ENCODE peak calls at places on chromosome 11, in seven cellular contexts. One of them, this sample, is unnamed.

GRCh38 chr11:63445720-63446119 is 45.2 kb downstream of the PLAAT5 start:
- DNase-seq in upper lobe of right lung: no peak
- DNase-seq in AG04450: no peak
- DNase-seq in fibroblast of lung: peak
- DNase-seq in MCF 10A: peak
- DNase-seq in psoas muscle: no peak
- DNase-seq in progenitor cell of endocrine pancreas: no peak
- DNase-seq in this sample: no peak

GRCh38 chr11:15038963-15039362 is 34.4 kb upstream of the CALCB start:
- DNase-seq in AG04450: no peak
- DNase-seq in upper lobe of right lung: no peak
- DNase-seq in MCF 10A: peak
- DNase-seq in progenitor cell of endocrine pancreas: no peak
- DNase-seq in fibroblast of lung: peak
- DNase-seq in psoas muscle: no peak
- DNase-seq in this sample: no peak

GRCh38 chr11:3004481-3004880 is 12.4 kb upstream of the NAP1L4 start:
- DNase-seq in progenitor cell of endocrine pancreas: no peak
- DNase-seq in upper lobe of right lung: peak
- DNase-seq in AG04450: no peak
- DNase-seq in fibroblast of lung: no peak
- DNase-seq in MCF 10A: no peak
- DNase-seq in psoas muscle: no peak
- DNase-seq in this sample: no peak

GRCh38 chr11:68890490-68891231 is 13.0 kb downstream of the MRPL21 start:
- DNase-seq in AG04450: no peak
- DNase-seq in fibroblast of lung: peak
- DNase-seq in progenitor cell of endocrine pancreas: no peak
- DNase-seq in psoas muscle: peak
- DNase-seq in upper lobe of right lung: no peak
- DNase-seq in MCF 10A: no peak
- DNase-seq in this sample: no peak

GRCh38 chr11:33266418-33267215 is 9.4 kb downstream of the HIPK3 start:
- DNase-seq in psoas muscle: peak
- DNase-seq in fibroblast of lung: peak
- DNase-seq in progenitor cell of endocrine pancreas: no peak
- DNase-seq in AG04450: no peak
- DNase-seq in upper lobe of right lung: peak
- DNase-seq in MCF 10A: peak
- DNase-seq in this sample: no peak

GRCh38 chr11:112464949-112465348 is 204.3 kb upstream of the PLET1 start:
- DNase-seq in AG04450: no peak
- DNase-seq in progenitor cell of endocrine pancreas: no peak
- DNase-seq in MCF 10A: no peak
- DNase-seq in upper lobe of right lung: no peak
- DNase-seq in fibroblast of lung: no peak
- DNase-seq in psoas muscle: no peak
- DNase-seq in this sample: no peak

GRCh38 chr11:131468565-131468964 is 98.2 kb downstream of the NTM start:
- DNase-seq in psoas muscle: no peak
- DNase-seq in progenitor cell of endocrine pancreas: no peak
- DNase-seq in fibroblast of lung: no peak
- DNase-seq in MCF 10A: no peak
- DNase-seq in upper lobe of right lung: no peak
- DNase-seq in AG04450: no peak
- DNase-seq in this sample: no peak

GRCh38 chr11:47236482-47236881 is 12.1 kb downstream of the ACP2 start:
- DNase-seq in fibroblast of lung: peak
- DNase-seq in upper lobe of right lung: no peak
- DNase-seq in AG04450: no peak
- DNase-seq in MCF 10A: peak
- DNase-seq in progenitor cell of endocrine pancreas: no peak
- DNase-seq in psoas muscle: no peak
- DNase-seq in this sample: no peak

GRCh38 chr11:63572026-63572688 is 9.0 kb upstream of the PLAAT2 start:
- DNase-seq in AG04450: no peak
- DNase-seq in progenitor cell of endocrine pancreas: no peak
- DNase-seq in upper lobe of right lung: no peak
- DNase-seq in psoas muscle: no peak
- DNase-seq in MCF 10A: no peak
- DNase-seq in fibroblast of lung: no peak
- DNase-seq in this sample: no peak

GRCh38 chr11:116603783-116604323 is 168.9 kb downstream of the BUD13 start:
- DNase-seq in AG04450: no peak
- DNase-seq in MCF 10A: no peak
- DNase-seq in fibroblast of lung: no peak
- DNase-seq in upper lobe of right lung: no peak
- DNase-seq in psoas muscle: no peak
- DNase-seq in progenitor cell of endocrine pancreas: no peak
- DNase-seq in this sample: no peak

GRCh38 chr11:17563961-17564686 is 17.1 kb downstream of the OTOG start:
- DNase-seq in fibroblast of lung: no peak
- DNase-seq in progenitor cell of endocrine pancreas: no peak
- DNase-seq in upper lobe of right lung: no peak
- DNase-seq in psoas muscle: no peak
- DNase-seq in MCF 10A: no peak
- DNase-seq in AG04450: no peak
- DNase-seq in this sample: no peak

GRCh38 chr11:130606781-130607511 is 158.5 kb downstream of the ADAMTS15 start:
- DNase-seq in progenitor cell of endocrine pancreas: no peak
- DNase-seq in MCF 10A: no peak
- DNase-seq in upper lobe of right lung: no peak
- DNase-seq in AG04450: no peak
- DNase-seq in fibroblast of lung: peak
- DNase-seq in psoas muscle: peak
- DNase-seq in this sample: no peak

GRCh38 chr11:2089536-2090165 is 49.5 kb downstream of the IGF2 start:
- DNase-seq in progenitor cell of endocrine pancreas: no peak
- DNase-seq in MCF 10A: peak
- DNase-seq in upper lobe of right lung: peak
- DNase-seq in psoas muscle: no peak
- DNase-seq in fibroblast of lung: peak
- DNase-seq in AG04450: no peak
- DNase-seq in this sample: no peak

GRCh38 chr11:66841861-66842260 is 1.4 kb upstream of the RCE1 start:
- DNase-seq in psoas muscle: no peak
- DNase-seq in fibroblast of lung: no peak
- DNase-seq in upper lobe of right lung: no peak
- DNase-seq in progenitor cell of endocrine pancreas: no peak
- DNase-seq in AG04450: no peak
- DNase-seq in MCF 10A: no peak
- DNase-seq in this sample: no peak

GRCh38 chr11:356610-357009 is 12.7 kb upstream of the B4GALNT4 start:
- DNase-seq in psoas muscle: no peak
- DNase-seq in AG04450: no peak
- DNase-seq in upper lobe of right lung: no peak
- DNase-seq in MCF 10A: no peak
- DNase-seq in progenitor cell of endocrine pancreas: no peak
- DNase-seq in fibroblast of lung: no peak
- DNase-seq in this sample: no peak

GRCh38 chr11:67285541-67286498 is 3.3 kb upstream of the ANKRD13D start:
- DNase-seq in AG04450: no peak
- DNase-seq in fibroblast of lung: no peak
- DNase-seq in MCF 10A: no peak
- DNase-seq in psoas muscle: peak
- DNase-seq in upper lobe of right lung: no peak
- DNase-seq in progenitor cell of endocrine pancreas: no peak
- DNase-seq in this sample: no peak

GRCh38 chr11:20415432-20415831 is 27.9 kb downstream of the PRMT3 start:
- DNase-seq in upper lobe of right lung: no peak
- DNase-seq in progenitor cell of endocrine pancreas: no peak
- DNase-seq in fibroblast of lung: no peak
- DNase-seq in psoas muscle: no peak
- DNase-seq in MCF 10A: no peak
- DNase-seq in AG04450: no peak
- DNase-seq in this sample: no peak
- TF ChIP-seq CTCF in upper lobe of right lung: no peak
- TF ChIP-seq CTCF in progenitor cell of endocrine pancreas: no peak
- TF ChIP-seq CTCF in fibroblast of lung: no peak
- TF ChIP-seq CTCF in psoas muscle: no peak
- TF ChIP-seq CTCF in MCF 10A: no peak
- TF ChIP-seq CTCF in AG04450: no peak
- TF ChIP-seq CTCF in this sample: no peak

DNA sequence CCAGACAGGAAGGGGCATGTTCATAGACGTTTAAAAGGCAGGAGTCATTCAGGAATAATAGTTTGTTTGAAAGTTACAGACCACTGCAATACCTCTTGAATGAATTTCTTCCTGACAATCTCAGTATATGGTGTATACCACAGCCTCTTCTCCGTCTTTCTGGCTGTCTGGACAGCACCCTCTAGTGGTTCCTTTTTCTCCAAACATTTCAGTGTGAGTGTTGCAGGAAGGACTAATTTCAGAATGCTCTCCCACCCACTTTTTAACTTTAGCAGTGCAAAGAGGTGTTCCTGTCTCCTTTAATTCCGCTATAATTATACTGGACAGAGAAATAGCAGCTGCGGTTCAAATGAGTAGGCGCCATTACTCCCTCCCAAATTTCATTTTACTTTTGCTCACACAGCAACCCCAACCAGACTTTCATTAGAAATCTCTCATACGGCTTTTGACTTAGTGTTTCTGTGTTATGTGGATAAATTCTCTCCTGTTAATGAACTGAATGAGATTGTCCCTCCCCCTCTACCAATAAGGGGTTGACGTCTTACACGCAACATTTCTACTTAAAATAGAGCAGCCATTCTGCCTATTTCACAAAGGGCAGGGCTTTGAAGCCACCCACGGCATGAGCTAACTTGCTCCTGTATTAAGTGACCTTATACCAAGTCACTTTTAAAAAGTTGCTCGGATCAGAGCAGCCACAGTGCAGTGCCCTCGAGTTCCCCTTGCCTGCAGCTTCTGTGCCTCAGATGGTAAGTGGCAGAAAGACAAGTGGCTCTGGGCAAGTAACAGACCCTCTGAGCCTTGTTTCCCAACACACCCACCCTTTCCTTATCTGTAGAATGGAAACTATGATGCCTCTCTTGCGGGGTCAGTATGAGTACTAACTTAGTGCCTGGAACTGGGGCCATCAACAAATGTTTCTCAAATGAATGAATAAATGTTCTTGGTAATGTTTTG is 368.6 kb downstream of the OPCML start:
- DNase-seq in AG04450: peak
- DNase-seq in fibroblast of lung: peak
- DNase-seq in upper lobe of right lung: no peak
- DNase-seq in MCF 10A: no peak
- DNase-seq in progenitor cell of endocrine pancreas: no peak
- DNase-seq in psoas muscle: no peak
- DNase-seq in this sample: no peak
- TF ChIP-seq CTCF in AG04450: peak
- TF ChIP-seq CTCF in fibroblast of lung: peak
- TF ChIP-seq CTCF in upper lobe of right lung: peak
- TF ChIP-seq CTCF in MCF 10A: peak
- TF ChIP-seq CTCF in progenitor cell of endocrine pancreas: peak
- TF ChIP-seq CTCF in psoas muscle: peak
- TF ChIP-seq CTCF in this sample: peak

DNA sequence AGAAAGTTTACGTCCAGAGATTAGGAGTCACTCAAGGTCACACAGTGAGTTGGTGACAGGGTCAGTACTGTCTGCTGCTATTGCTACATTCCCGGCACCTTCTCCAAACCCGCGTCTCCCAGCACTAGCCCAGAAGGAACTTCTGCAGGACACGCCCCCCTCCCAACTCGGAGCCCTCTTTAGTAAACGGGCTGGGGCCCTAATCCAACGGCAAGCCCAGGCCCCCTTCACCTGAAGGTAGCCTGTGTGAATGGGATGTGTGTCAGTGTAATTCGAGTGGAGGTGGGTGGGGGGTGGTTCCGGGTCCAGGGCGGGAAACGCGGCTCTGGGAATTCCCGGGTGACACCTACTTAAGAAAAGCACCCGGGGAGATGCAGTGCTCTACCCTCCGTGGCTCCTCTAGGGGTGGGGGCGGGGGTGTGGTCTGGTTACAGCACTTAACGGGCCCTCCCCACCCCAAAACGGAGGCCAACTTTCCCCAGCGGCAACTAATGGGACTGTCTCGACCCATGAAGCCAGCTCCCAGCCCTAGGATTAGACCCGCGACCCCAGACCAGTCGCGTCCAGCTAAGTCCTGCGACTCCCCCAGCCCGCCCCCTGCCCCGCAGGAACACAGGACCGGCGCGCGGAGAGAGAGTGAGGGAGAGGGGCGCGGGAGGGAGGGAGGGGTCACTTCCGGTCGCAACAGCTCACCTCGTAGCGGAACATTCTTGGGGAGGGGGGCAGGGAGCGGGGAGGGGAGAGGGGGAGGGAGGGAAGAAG is 468 bp downstream of the PATL1 start:
- DNase-seq in fibroblast of lung: peak
- DNase-seq in psoas muscle: peak
- DNase-seq in progenitor cell of endocrine pancreas: peak
- DNase-seq in upper lobe of right lung: peak
- DNase-seq in MCF 10A: peak
- DNase-seq in AG04450: no peak
- DNase-seq in this sample: peak
- TF ChIP-seq CTCF in fibroblast of lung: peak
- TF ChIP-seq CTCF in psoas muscle: peak
- TF ChIP-seq CTCF in progenitor cell of endocrine pancreas: peak
- TF ChIP-seq CTCF in upper lobe of right lung: peak
- TF ChIP-seq CTCF in MCF 10A: no peak
- TF ChIP-seq CTCF in AG04450: peak
- TF ChIP-seq CTCF in this sample: peak

DNA sequence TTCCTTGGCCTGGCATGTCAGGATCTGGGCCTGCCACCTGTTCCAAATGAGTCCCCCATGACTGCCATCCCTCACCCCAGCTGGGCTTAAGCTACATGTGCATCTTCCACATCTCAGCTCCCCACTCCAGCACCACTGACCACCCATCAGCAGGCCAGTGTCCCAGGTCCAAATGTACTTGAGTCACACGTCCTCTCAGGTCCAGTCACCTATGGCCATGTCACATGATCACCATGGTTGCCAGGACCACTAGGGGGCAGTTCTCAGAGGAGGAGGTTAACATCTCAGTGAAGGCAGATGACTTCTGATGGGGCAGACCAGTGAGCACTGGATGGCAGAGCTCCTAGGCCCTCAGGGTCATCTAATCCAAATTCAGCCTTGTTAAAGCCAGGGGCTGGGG is 41.9 kb upstream of the WNT11 start:
- DNase-seq in progenitor cell of endocrine pancreas: no peak
- DNase-seq in AG04450: no peak
- DNase-seq in fibroblast of lung: no peak
- DNase-seq in MCF 10A: peak
- DNase-seq in upper lobe of right lung: no peak
- DNase-seq in psoas muscle: peak
- DNase-seq in this sample: no peak
- TF ChIP-seq CTCF in progenitor cell of endocrine pancreas: peak
- TF ChIP-seq CTCF in AG04450: peak
- TF ChIP-seq CTCF in fibroblast of lung: peak
- TF ChIP-seq CTCF in MCF 10A: no peak
- TF ChIP-seq CTCF in upper lobe of right lung: peak
- TF ChIP-seq CTCF in psoas muscle: no peak
- TF ChIP-seq CTCF in this sample: peak

DNA sequence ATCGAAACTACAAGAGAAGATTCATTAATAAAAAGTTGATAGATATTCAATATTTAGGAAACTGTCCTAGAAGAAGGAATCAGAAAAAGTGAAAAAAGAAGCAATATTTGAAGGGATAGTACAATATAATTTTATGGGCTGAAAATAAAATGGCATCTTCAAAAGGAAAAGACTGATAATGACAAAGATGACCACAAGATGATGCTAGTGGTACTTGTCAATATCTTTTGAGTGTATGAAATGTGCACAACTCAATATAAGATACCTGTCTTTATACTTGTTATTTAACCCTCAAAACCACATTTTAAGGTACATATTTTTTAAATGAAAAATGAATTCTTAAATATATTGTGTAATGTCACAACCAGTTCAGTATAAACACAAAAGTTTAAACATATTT is 1059.6 kb upstream of the RAG2 start:
- DNase-seq in AG04450: no peak
- DNase-seq in progenitor cell of endocrine pancreas: no peak
- DNase-seq in psoas muscle: no peak
- DNase-seq in fibroblast of lung: peak
- DNase-seq in MCF 10A: peak
- DNase-seq in upper lobe of right lung: no peak
- DNase-seq in this sample: no peak
- TF ChIP-seq CTCF in AG04450: peak
- TF ChIP-seq CTCF in progenitor cell of endocrine pancreas: peak
- TF ChIP-seq CTCF in psoas muscle: no peak
- TF ChIP-seq CTCF in fibroblast of lung: peak
- TF ChIP-seq CTCF in MCF 10A: peak
- TF ChIP-seq CTCF in upper lobe of right lung: peak
- TF ChIP-seq CTCF in this sample: peak